ENCODE peak calls at places on chromosomes 7 and 10, in six cellular contexts. One of them, this sample, is unnamed.

GRCh38 chr10:125692932-125693847 is 10.2 kb upstream of the TEX36 start:
- DNase-seq in coronary artery: no peak
- DNase-seq in right lobe of liver: no peak
- DNase-seq in fibroblast of the aortic adventitia: peak
- DNase-seq in colonic mucosa: no peak
- DNase-seq in fibroblast of pulmonary artery: no peak
- DNase-seq in this sample: peak

GRCh38 chr10:131119626-131120355 is 191.7 kb downstream of the TCERG1L start:
- DNase-seq in coronary artery: no peak
- DNase-seq in right lobe of liver: no peak
- DNase-seq in fibroblast of the aortic adventitia: no peak
- DNase-seq in colonic mucosa: no peak
- DNase-seq in fibroblast of pulmonary artery: no peak
- DNase-seq in this sample: no peak

GRCh38 chr7:155796381-155797261 is 15.6 kb downstream of the SHH start:
- DNase-seq in coronary artery: no peak
- DNase-seq in right lobe of liver: peak
- DNase-seq in fibroblast of the aortic adventitia: peak
- DNase-seq in colonic mucosa: peak
- DNase-seq in fibroblast of pulmonary artery: peak
- DNase-seq in this sample: no peak

GRCh38 chr7:14630048-14630447 is 272.5 kb downstream of the DGKB start:
- DNase-seq in coronary artery: no peak
- DNase-seq in right lobe of liver: no peak
- DNase-seq in fibroblast of the aortic adventitia: no peak
- DNase-seq in colonic mucosa: no peak
- DNase-seq in fibroblast of pulmonary artery: no peak
- DNase-seq in this sample: no peak

GRCh38 chr10:51397695-51398094 is 301.7 kb downstream of the CSTF2T start:
- DNase-seq in coronary artery: peak
- DNase-seq in right lobe of liver: peak
- DNase-seq in fibroblast of the aortic adventitia: peak
- DNase-seq in colonic mucosa: peak
- DNase-seq in fibroblast of pulmonary artery: peak
- DNase-seq in this sample: peak

GRCh38 chr7:159108491-159108890 is 36.2 kb downstream of the VIPR2 start:
- DNase-seq in coronary artery: no peak
- DNase-seq in right lobe of liver: no peak
- DNase-seq in fibroblast of the aortic adventitia: no peak
- DNase-seq in colonic mucosa: no peak
- DNase-seq in fibroblast of pulmonary artery: no peak
- DNase-seq in this sample: no peak

GRCh38 chr10:133467286-133467911 is 13.7 kb downstream of the SCART1 start:
- DNase-seq in coronary artery: peak
- DNase-seq in right lobe of liver: no peak
- DNase-seq in fibroblast of the aortic adventitia: no peak
- DNase-seq in colonic mucosa: no peak
- DNase-seq in fibroblast of pulmonary artery: no peak
- DNase-seq in this sample: no peak

GRCh38 chr7:143318661-143319060 is 2.8 kb downstream of the CLCN1 start:
- DNase-seq in coronary artery: no peak
- DNase-seq in right lobe of liver: peak
- DNase-seq in fibroblast of the aortic adventitia: peak
- DNase-seq in colonic mucosa: no peak
- DNase-seq in fibroblast of pulmonary artery: peak
- DNase-seq in this sample: peak

GRCh38 chr7:69105092-69105491 is 493.2 kb upstream of the AUTS2 start:
- DNase-seq in coronary artery: no peak
- DNase-seq in right lobe of liver: no peak
- DNase-seq in fibroblast of the aortic adventitia: no peak
- DNase-seq in colonic mucosa: no peak
- DNase-seq in fibroblast of pulmonary artery: no peak
- DNase-seq in this sample: no peak

GRCh38 chr10:102396251-102396650 is 746 bp downstream of the NFKB2 start:
- DNase-seq in coronary artery: no peak
- DNase-seq in right lobe of liver: no peak
- DNase-seq in fibroblast of the aortic adventitia: no peak
- DNase-seq in colonic mucosa: no peak
- DNase-seq in fibroblast of pulmonary artery: no peak
- DNase-seq in this sample: no peak

GRCh38 chr10:75398238-75398629 is 3.3 kb downstream of the ZNF503 start:
- DNase-seq in coronary artery: no peak
- DNase-seq in right lobe of liver: no peak
- DNase-seq in fibroblast of the aortic adventitia: peak
- DNase-seq in colonic mucosa: no peak
- DNase-seq in fibroblast of pulmonary artery: no peak
- DNase-seq in this sample: no peak

GRCh38 chr10:75398630-75399460 is 2.7 kb downstream of the ZNF503 start:
- DNase-seq in coronary artery: no peak
- DNase-seq in right lobe of liver: peak
- DNase-seq in fibroblast of the aortic adventitia: peak
- DNase-seq in colonic mucosa: peak
- DNase-seq in fibroblast of pulmonary artery: no peak
- DNase-seq in this sample: peak

GRCh38 chr10:75400163-75400768 is 1.3 kb downstream of the ZNF503 start:
- DNase-seq in coronary artery: no peak
- DNase-seq in right lobe of liver: no peak
- DNase-seq in fibroblast of the aortic adventitia: peak
- DNase-seq in colonic mucosa: no peak
- DNase-seq in fibroblast of pulmonary artery: no peak
- DNase-seq in this sample: peak

GRCh38 chr10:75400769-75401568 is 595 bp downstream of the ZNF503 start:
- DNase-seq in coronary artery: no peak
- DNase-seq in right lobe of liver: peak
- DNase-seq in fibroblast of the aortic adventitia: peak
- DNase-seq in colonic mucosa: peak
- DNase-seq in fibroblast of pulmonary artery: peak
- DNase-seq in this sample: peak

GRCh38 chr10:75399461-75400162 is 2.0 kb downstream of the ZNF503 start:
- DNase-seq in coronary artery: no peak
- DNase-seq in right lobe of liver: peak
- DNase-seq in fibroblast of the aortic adventitia: peak
- DNase-seq in colonic mucosa: peak
- DNase-seq in fibroblast of pulmonary artery: peak
- DNase-seq in this sample: peak
- H3K4me3 ChIP-seq in coronary artery: peak
- H3K4me3 ChIP-seq in right lobe of liver: peak
- H3K4me3 ChIP-seq in fibroblast of the aortic adventitia: peak
- H3K4me3 ChIP-seq in colonic mucosa: peak
- H3K4me3 ChIP-seq in fibroblast of pulmonary artery: peak
- H3K4me3 ChIP-seq in this sample: peak

GRCh38 chr10:867807-868206 is 63.7 kb downstream of the LARP4B start:
- DNase-seq in coronary artery: no peak
- DNase-seq in right lobe of liver: no peak
- DNase-seq in fibroblast of the aortic adventitia: no peak
- DNase-seq in colonic mucosa: no peak
- DNase-seq in fibroblast of pulmonary artery: no peak
- DNase-seq in this sample: no peak

GRCh38 chr10:871951-872403 is 59.5 kb downstream of the LARP4B start:
- DNase-seq in coronary artery: no peak
- DNase-seq in right lobe of liver: peak
- DNase-seq in fibroblast of the aortic adventitia: no peak
- DNase-seq in colonic mucosa: no peak
- DNase-seq in fibroblast of pulmonary artery: no peak
- DNase-seq in this sample: no peak

GRCh38 chr10:873020-873419 is 58.5 kb downstream of the LARP4B start:
- DNase-seq in coronary artery: no peak
- DNase-seq in right lobe of liver: no peak
- DNase-seq in fibroblast of the aortic adventitia: no peak
- DNase-seq in colonic mucosa: no peak
- DNase-seq in fibroblast of pulmonary artery: no peak
- DNase-seq in this sample: no peak

GRCh38 chr10:869171-869570 is 62.3 kb downstream of the LARP4B start:
- DNase-seq in coronary artery: no peak
- DNase-seq in right lobe of liver: no peak
- DNase-seq in fibroblast of the aortic adventitia: no peak
- DNase-seq in colonic mucosa: no peak
- DNase-seq in fibroblast of pulmonary artery: no peak
- DNase-seq in this sample: no peak

DNA sequence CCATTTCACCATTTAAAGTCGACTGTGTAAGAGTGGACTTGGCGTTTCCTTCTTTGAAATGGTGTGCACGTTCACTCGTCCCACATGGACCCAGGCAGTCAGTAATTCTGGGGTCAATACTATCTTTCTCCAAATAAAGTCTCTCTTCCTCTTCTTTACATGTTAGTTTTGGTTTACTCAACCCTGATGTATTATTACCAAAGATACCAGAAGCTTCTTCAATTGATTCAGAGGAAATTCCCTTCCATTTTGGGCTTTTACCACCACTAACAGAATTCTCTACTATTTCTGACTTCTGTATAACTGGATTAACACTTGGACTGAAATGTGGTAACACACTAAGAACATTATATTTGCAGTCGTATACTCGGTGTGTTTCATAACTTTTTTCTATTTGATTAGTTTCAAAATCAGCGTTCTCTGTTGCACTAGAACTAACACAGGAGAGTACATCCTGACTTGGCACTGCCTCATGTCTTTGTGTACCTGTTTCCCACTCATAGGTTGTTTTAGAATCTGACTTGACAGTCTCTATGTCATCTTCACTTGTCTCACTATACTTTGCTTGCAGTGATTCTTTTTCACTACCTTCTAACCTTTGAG is 60.8 kb downstream of the LARP4B start:
- DNase-seq in coronary artery: no peak
- DNase-seq in right lobe of liver: no peak
- DNase-seq in fibroblast of the aortic adventitia: no peak
- DNase-seq in colonic mucosa: no peak
- DNase-seq in fibroblast of pulmonary artery: no peak
- DNase-seq in this sample: no peak
- H3K4me3 ChIP-seq in coronary artery: no peak
- H3K4me3 ChIP-seq in right lobe of liver: no peak
- H3K4me3 ChIP-seq in fibroblast of the aortic adventitia: no peak
- H3K4me3 ChIP-seq in colonic mucosa: no peak
- H3K4me3 ChIP-seq in fibroblast of pulmonary artery: no peak
- H3K4me3 ChIP-seq in this sample: no peak

GRCh38 chr10:4086041-4086886 is 301.3 kb upstream of the KLF6 start:
- DNase-seq in coronary artery: no peak
- DNase-seq in right lobe of liver: no peak
- DNase-seq in fibroblast of the aortic adventitia: peak
- DNase-seq in colonic mucosa: no peak
- DNase-seq in fibroblast of pulmonary artery: peak
- DNase-seq in this sample: no peak
- H3K4me3 ChIP-seq in coronary artery: peak
- H3K4me3 ChIP-seq in right lobe of liver: no peak
- H3K4me3 ChIP-seq in fibroblast of the aortic adventitia: no peak
- H3K4me3 ChIP-seq in colonic mucosa: no peak
- H3K4me3 ChIP-seq in fibroblast of pulmonary artery: peak
- H3K4me3 ChIP-seq in this sample: no peak

GRCh38 chr7:107147464-107148214 is 21.2 kb upstream of the HBP1 start:
- DNase-seq in coronary artery: no peak
- DNase-seq in right lobe of liver: no peak
- DNase-seq in fibroblast of the aortic adventitia: peak
- DNase-seq in colonic mucosa: no peak
- DNase-seq in fibroblast of pulmonary artery: peak
- DNase-seq in this sample: peak
- H3K4me3 ChIP-seq in coronary artery: no peak
- H3K4me3 ChIP-seq in right lobe of liver: no peak
- H3K4me3 ChIP-seq in fibroblast of the aortic adventitia: no peak
- H3K4me3 ChIP-seq in colonic mucosa: no peak
- H3K4me3 ChIP-seq in fibroblast of pulmonary artery: no peak
- H3K4me3 ChIP-seq in this sample: no peak

GRCh38 chr7:124328774-124329173 is 295.9 kb upstream of the TMEM229A start:
- DNase-seq in coronary artery: no peak
- DNase-seq in right lobe of liver: no peak
- DNase-seq in fibroblast of the aortic adventitia: no peak
- DNase-seq in colonic mucosa: no peak
- DNase-seq in fibroblast of pulmonary artery: no peak
- DNase-seq in this sample: no peak

GRCh38 chr7:124324262-124324661 is 291.4 kb upstream of the TMEM229A start:
- DNase-seq in coronary artery: no peak
- DNase-seq in right lobe of liver: no peak
- DNase-seq in fibroblast of the aortic adventitia: no peak
- DNase-seq in colonic mucosa: no peak
- DNase-seq in fibroblast of pulmonary artery: no peak
- DNase-seq in this sample: no peak

GRCh38 chr7:124318716-124319115 is 285.8 kb upstream of the TMEM229A start:
- DNase-seq in coronary artery: no peak
- DNase-seq in right lobe of liver: no peak
- DNase-seq in fibroblast of the aortic adventitia: no peak
- DNase-seq in colonic mucosa: no peak
- DNase-seq in fibroblast of pulmonary artery: no peak
- DNase-seq in this sample: no peak

GRCh38 chr7:124322561-124322960 is 289.7 kb upstream of the TMEM229A start:
- DNase-seq in coronary artery: no peak
- DNase-seq in right lobe of liver: no peak
- DNase-seq in fibroblast of the aortic adventitia: no peak
- DNase-seq in colonic mucosa: no peak
- DNase-seq in fibroblast of pulmonary artery: no peak
- DNase-seq in this sample: no peak

GRCh38 chr7:124323597-124323996 is 290.7 kb upstream of the TMEM229A start:
- DNase-seq in coronary artery: no peak
- DNase-seq in right lobe of liver: no peak
- DNase-seq in fibroblast of the aortic adventitia: no peak
- DNase-seq in colonic mucosa: no peak
- DNase-seq in fibroblast of pulmonary artery: no peak
- DNase-seq in this sample: no peak
- H3K4me3 ChIP-seq in coronary artery: no peak
- H3K4me3 ChIP-seq in right lobe of liver: no peak
- H3K4me3 ChIP-seq in fibroblast of the aortic adventitia: no peak
- H3K4me3 ChIP-seq in colonic mucosa: no peak
- H3K4me3 ChIP-seq in fibroblast of pulmonary artery: no peak
- H3K4me3 ChIP-seq in this sample: no peak

GRCh38 chr10:3567291-3567963 is 217.6 kb downstream of the KLF6 start:
- DNase-seq in coronary artery: no peak
- DNase-seq in right lobe of liver: no peak
- DNase-seq in fibroblast of the aortic adventitia: no peak
- DNase-seq in colonic mucosa: no peak
- DNase-seq in fibroblast of pulmonary artery: no peak
- DNase-seq in this sample: no peak

GRCh38 chr10:3566627-3567026 is 218.4 kb downstream of the KLF6 start:
- DNase-seq in coronary artery: no peak
- DNase-seq in right lobe of liver: no peak
- DNase-seq in fibroblast of the aortic adventitia: no peak
- DNase-seq in colonic mucosa: no peak
- DNase-seq in fibroblast of pulmonary artery: no peak
- DNase-seq in this sample: no peak

GRCh38 chr10:3568392-3568791 is 216.6 kb downstream of the KLF6 start:
- DNase-seq in coronary artery: no peak
- DNase-seq in right lobe of liver: no peak
- DNase-seq in fibroblast of the aortic adventitia: no peak
- DNase-seq in colonic mucosa: no peak
- DNase-seq in fibroblast of pulmonary artery: no peak
- DNase-seq in this sample: no peak

GRCh38 chr10:3564599-3564998 is 220.4 kb downstream of the KLF6 start:
- DNase-seq in coronary artery: no peak
- DNase-seq in right lobe of liver: no peak
- DNase-seq in fibroblast of the aortic adventitia: no peak
- DNase-seq in colonic mucosa: no peak
- DNase-seq in fibroblast of pulmonary artery: no peak
- DNase-seq in this sample: no peak

GRCh38 chr10:3563298-3563697 is 221.7 kb downstream of the KLF6 start:
- DNase-seq in coronary artery: no peak
- DNase-seq in right lobe of liver: no peak
- DNase-seq in fibroblast of the aortic adventitia: no peak
- DNase-seq in colonic mucosa: no peak
- DNase-seq in fibroblast of pulmonary artery: no peak
- DNase-seq in this sample: no peak
- H3K4me3 ChIP-seq in coronary artery: no peak
- H3K4me3 ChIP-seq in right lobe of liver: no peak
- H3K4me3 ChIP-seq in fibroblast of the aortic adventitia: no peak
- H3K4me3 ChIP-seq in colonic mucosa: no peak
- H3K4me3 ChIP-seq in fibroblast of pulmonary artery: no peak
- H3K4me3 ChIP-seq in this sample: no peak

GRCh38 chr7:149625947-149626392 is 128.4 kb upstream of the ZNF746 start:
- DNase-seq in coronary artery: no peak
- DNase-seq in right lobe of liver: no peak
- DNase-seq in fibroblast of the aortic adventitia: no peak
- DNase-seq in colonic mucosa: no peak
- DNase-seq in fibroblast of pulmonary artery: no peak
- DNase-seq in this sample: no peak
- H3K4me3 ChIP-seq in coronary artery: no peak
- H3K4me3 ChIP-seq in right lobe of liver: no peak
- H3K4me3 ChIP-seq in fibroblast of the aortic adventitia: no peak
- H3K4me3 ChIP-seq in colonic mucosa: no peak
- H3K4me3 ChIP-seq in fibroblast of pulmonary artery: no peak
- H3K4me3 ChIP-seq in this sample: no peak

This sample was measured in AG10803.